ENCODE peak calls at places on chromosome 2, in four cellular contexts. Y is ovary, A is sigmoid colon, V is SK-N-SH. C is an unnamed sample.

GRCh38 chr2:136247204-136247990 is 129.4 kb upstream of the CXCR4 start:
- DNase-seq in A (no peak), V (no peak), Y (no peak), C (no peak)

GRCh38 chr2:124024491-124025348 is at the start of gene CNTNAP5:
- DNase-seq in V (peak), Y (peak), A (no peak), C (no peak)

GRCh38 chr2:223580951-223581350 is 21.2 kb downstream of the SCG2 start:
- DNase-seq in A (no peak), V (peak), Y (no peak), C (no peak)

GRCh38 chr2:38598991-38599295 is 3.8 kb downstream of the HNRNPLL start:
- DNase-seq in A (no peak), V (no peak), Y (no peak), C (no peak)

GRCh38 chr2:64005707-64006356 is 13.4 kb downstream of the VPS54 start:
- DNase-seq in Y (no peak), V (no peak), A (no peak), C (no peak)

GRCh38 chr2:213162515-213163118 is 11.2 kb upstream of the IKZF2 start:
- DNase-seq in V (no peak), A (no peak), Y (no peak), C (no peak)

GRCh38 chr2:37706334-37706733 is 34.9 kb upstream of the CDC42EP3 start:
- DNase-seq in V (no peak), Y (no peak), A (no peak), C (no peak)

GRCh38 chr2:8303322-8303832 is 378.5 kb upstream of the ID2 start:
- DNase-seq in V (no peak), Y (no peak), A (peak), C (no peak)

GRCh38 chr2:55742996-55743395 is 49.4 kb upstream of the PNPT1 start:
- DNase-seq in A (no peak), V (no peak), Y (no peak), C (no peak)

GRCh38 chr2:201260302-201260800 is at the start of gene CASP8:
- DNase-seq in Y (no peak), V (no peak), A (no peak), C (no peak)

GRCh38 chr2:238818576-238818975 is 29.3 kb upstream of the TWIST2 start:
- DNase-seq in Y (no peak), A (no peak), V (no peak), C (no peak)

GRCh38 chr2:236178921-236179652 is 10.9 kb upstream of the GBX2 start:
- DNase-seq in Y (no peak), V (peak), A (no peak), C (peak)

GRCh38 chr2:233068762-233069418 is 8.7 kb downstream of the INPP5D start:
- DNase-seq in Y (no peak), V (no peak), A (peak), C (peak)

GRCh38 chr2:197168705-197169104 is 141.9 kb downstream of the ANKRD44 start:
- DNase-seq in A (peak), V (peak), Y (peak), C (no peak)

GRCh38 chr2:38146917-38147307 is 71.0 kb upstream of the CYP1B1 start:
- DNase-seq in A (peak), Y (peak), V (peak), C (no peak)

GRCh38 chr2:191038241-191038725 is 24.3 kb upstream of the STAT1 start:
- DNase-seq in V (no peak), Y (no peak), A (no peak), C (no peak)

GRCh38 chr2:68420254-68420910 is 46.7 kb downstream of the FBXO48 start:
- DNase-seq in Y (no peak), V (no peak), A (no peak), C (no peak)

GRCh38 chr2:130874512-130874911 is 37.8 kb downstream of the ARHGEF4 start:
- DNase-seq in Y (no peak), V (no peak), A (no peak), C (no peak)

GRCh38 chr2:136327162-136327852 is 209.4 kb upstream of the CXCR4 start:
- DNase-seq in A (no peak), Y (no peak), V (peak), C (no peak)

GRCh38 chr2:94986392-94986963 is 39.0 kb upstream of the MAL start:
- DNase-seq in V (peak), A (no peak), Y (no peak), C (no peak)

GRCh38 chr2:119293900-119294299 is 70.3 kb downstream of the STEAP3 start:
- DNase-seq in V (no peak), A (no peak), Y (no peak), C (no peak)

GRCh38 chr2:111037136-111037535 is 83.6 kb upstream of the BCL2L11 start:
- DNase-seq in A (no peak), V (no peak), Y (no peak), C (no peak)

GRCh38 chr2:154934213-154934612 is 235.7 kb downstream of the KCNJ3 start:
- DNase-seq in A (no peak), Y (no peak), V (no peak), C (no peak)

GRCh38 chr2:160664603-160665145 is 171.1 kb upstream of the RBMS1 start:
- DNase-seq in A (no peak), V (no peak), Y (no peak), C (no peak)

GRCh38 chr2:19844750-19845149 is 57.0 kb downstream of the TTC32 start:
- DNase-seq in A (no peak), Y (no peak), V (no peak), C (no peak)

GRCh38 chr2:220147590-220147989 is 520.2 kb downstream of the SLC4A3 start:
- DNase-seq in Y (no peak), A (no peak), V (no peak), C (no peak)

GRCh38 chr2:237900891-237901831 is 41.7 kb downstream of the RAMP1 start:
- DNase-seq in V (no peak), Y (no peak), A (peak), C (no peak)

GRCh38 chr2:219350215-219350937 is 17.8 kb upstream of the RESP18 start:
- DNase-seq in V (no peak), Y (no peak), A (no peak), C (no peak)

GRCh38 chr2:111712361-111712760 is 171.6 kb downstream of the ANAPC1 start:
- DNase-seq in A (no peak), V (no peak), Y (no peak), C (no peak)

GRCh38 chr2:42211291-42211690 is 42.1 kb downstream of the EML4 start:
- DNase-seq in V (no peak), A (no peak), Y (no peak), C (no peak)
- H3K27ac ChIP-seq in V (no peak), A (no peak), Y (no peak), C (no peak)

GRCh38 chr2:121532894-121533293 is 2.2 kb downstream of the RNU4ATAC start:
- DNase-seq in Y (no peak), A (no peak), V (no peak), C (no peak)

GRCh38 chr2:121530210-121530562 is 494 bp upstream of the RNU4ATAC start:
- DNase-seq in A (peak), V (peak), Y (peak), C (peak)

GRCh38 chr2:121529439-121530209 is 1.1 kb upstream of the RNU4ATAC start:
- DNase-seq in Y (no peak), A (peak), V (peak), C (no peak)

GRCh38 chr2:121532347-121532766 is 1.7 kb downstream of the RNU4ATAC start:
- DNase-seq in V (no peak), Y (no peak), A (no peak), C (no peak)

DNA sequence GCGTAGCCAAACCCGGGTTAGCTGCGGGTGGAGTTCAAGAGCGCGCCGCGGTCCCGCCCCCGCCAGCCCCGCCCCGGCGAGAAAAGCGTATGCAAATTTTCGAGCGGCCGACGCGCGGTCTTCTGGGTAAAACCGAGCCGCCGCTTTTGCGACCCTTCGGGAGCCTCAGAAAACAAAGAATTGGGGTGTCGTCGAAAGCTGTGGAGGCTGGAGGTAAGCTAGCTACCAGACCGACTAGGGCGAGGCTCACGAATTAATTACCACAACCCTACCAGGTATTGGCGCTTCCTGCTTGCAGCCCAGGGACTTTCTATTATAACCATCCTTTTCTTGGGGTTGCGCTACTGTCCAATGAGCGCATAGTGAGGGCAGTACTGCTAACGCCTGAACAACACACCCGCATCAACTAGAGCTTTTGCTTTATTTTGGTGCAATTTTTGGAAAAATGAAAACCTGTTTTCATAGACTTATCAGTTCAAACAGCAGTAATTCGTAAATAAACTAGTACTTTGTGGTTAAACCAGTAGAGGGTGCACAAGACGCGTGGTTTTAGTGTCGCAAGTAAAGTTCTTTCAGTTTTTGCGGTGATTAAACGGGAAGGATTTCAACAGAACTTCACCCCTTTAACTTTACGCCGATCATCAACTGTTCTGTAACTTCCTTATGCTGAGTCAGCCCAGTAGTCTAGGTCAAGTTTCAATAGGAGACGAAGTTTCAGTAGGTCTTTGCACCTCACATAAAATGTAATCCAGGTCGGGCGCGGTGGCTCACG is at the start of gene RNU4ATAC:
- DNase-seq in V (peak), A (peak), Y (peak), C (peak)
- TF ChIP-seq EP300 in V (no peak), A (no peak), Y (no peak), C (no peak)

GRCh38 chr2:108399479-108399878 is 21.7 kb downstream of the SULT1C4 start:
- DNase-seq in A (no peak), V (no peak), Y (no peak), C (no peak)

GRCh38 chr2:108392029-108392428 is 14.3 kb downstream of the SULT1C4 start:
- DNase-seq in V (no peak), Y (no peak), A (no peak), C (no peak)

GRCh38 chr2:108393197-108393596 is 15.4 kb downstream of the SULT1C4 start:
- DNase-seq in V (no peak), Y (no peak), A (no peak), C (no peak)

GRCh38 chr2:108395155-108395554 is 17.4 kb downstream of the SULT1C4 start:
- DNase-seq in A (no peak), Y (no peak), V (no peak), C (no peak)

GRCh38 chr2:108396845-108397244 is 19.1 kb downstream of the SULT1C4 start:
- DNase-seq in V (no peak), A (no peak), Y (no peak), C (no peak)
- TF ChIP-seq CTCF in V (peak), A (no peak), Y (no peak), C (no peak)

GRCh38 chr2:100290718-100291151 is 31.6 kb downstream of the LONRF2 start:
- DNase-seq in V (no peak), Y (peak), A (no peak), C (no peak)
- H3K27ac ChIP-seq in V (peak), Y (peak), A (peak), C (no peak)